ENCODE peak calls at places on chromosomes 5 and 9, in six cellular contexts. One of them, this sample, is unnamed.

GRCh38 chr9:14365667-14366066 is 51.7 kb upstream of the NFIB start:
- DNase-seq in HFF-Myc: no peak
- DNase-seq in endodermal cell: no peak
- DNase-seq in pancreas: no peak
- DNase-seq in lower lobe of right lung: no peak
- DNase-seq in Caco-2: no peak
- DNase-seq in this sample: no peak

GRCh38 chr9:109052416-109052815 is 39.1 kb upstream of the CTNNAL1 start:
- DNase-seq in Caco-2: no peak
- DNase-seq in lower lobe of right lung: no peak
- DNase-seq in endodermal cell: no peak
- DNase-seq in HFF-Myc: no peak
- DNase-seq in pancreas: no peak
- DNase-seq in this sample: no peak

GRCh38 chr5:102895976-102896375 is 140.9 kb downstream of the PAM start:
- DNase-seq in lower lobe of right lung: no peak
- DNase-seq in endodermal cell: no peak
- DNase-seq in pancreas: no peak
- DNase-seq in Caco-2: no peak
- DNase-seq in HFF-Myc: no peak
- DNase-seq in this sample: no peak

GRCh38 chr9:121550569-121551512 is 51.2 kb upstream of the GGTA1 start:
- DNase-seq in lower lobe of right lung: peak
- DNase-seq in Caco-2: peak
- DNase-seq in HFF-Myc: no peak
- DNase-seq in pancreas: peak
- DNase-seq in endodermal cell: peak
- DNase-seq in this sample: peak

GRCh38 chr9:69572611-69573010 is 99.6 kb downstream of the APBA1 start:
- DNase-seq in pancreas: no peak
- DNase-seq in HFF-Myc: no peak
- DNase-seq in Caco-2: no peak
- DNase-seq in endodermal cell: no peak
- DNase-seq in lower lobe of right lung: no peak
- DNase-seq in this sample: no peak

GRCh38 chr9:122526602-122527001 is 491 bp downstream of the OR1N1 start:
- DNase-seq in pancreas: no peak
- DNase-seq in Caco-2: no peak
- DNase-seq in HFF-Myc: no peak
- DNase-seq in endodermal cell: no peak
- DNase-seq in lower lobe of right lung: no peak
- DNase-seq in this sample: no peak

GRCh38 chr5:93294184-93294583 is 286.8 kb downstream of the NR2F1-AS1 start:
- DNase-seq in Caco-2: no peak
- DNase-seq in lower lobe of right lung: no peak
- DNase-seq in endodermal cell: no peak
- DNase-seq in HFF-Myc: no peak
- DNase-seq in pancreas: no peak
- DNase-seq in this sample: no peak

GRCh38 chr5:892390-893136 is at the start of the genes BRD9 and TRIP13:
- DNase-seq in lower lobe of right lung: peak
- DNase-seq in endodermal cell: peak
- DNase-seq in Caco-2: peak
- DNase-seq in pancreas: peak
- DNase-seq in HFF-Myc: no peak
- DNase-seq in this sample: peak

GRCh38 chr5:133612021-133612860 is at the start of gene FSTL4:
- DNase-seq in Caco-2: no peak
- DNase-seq in HFF-Myc: no peak
- DNase-seq in lower lobe of right lung: peak
- DNase-seq in pancreas: peak
- DNase-seq in endodermal cell: peak
- DNase-seq in this sample: no peak

GRCh38 chr9:92669527-92669889 is 423 bp downstream of the IPPK start:
- DNase-seq in HFF-Myc: no peak
- DNase-seq in endodermal cell: peak
- DNase-seq in lower lobe of right lung: peak
- DNase-seq in Caco-2: no peak
- DNase-seq in pancreas: no peak
- DNase-seq in this sample: peak

GRCh38 chr9:119961774-119962408 is 592.7 kb upstream of the BRINP1 start:
- DNase-seq in HFF-Myc: no peak
- DNase-seq in pancreas: peak
- DNase-seq in endodermal cell: peak
- DNase-seq in Caco-2: no peak
- DNase-seq in lower lobe of right lung: peak
- DNase-seq in this sample: no peak

GRCh38 chr9:69181908-69182353 is 7.9 kb downstream of the TJP2 start:
- DNase-seq in pancreas: no peak
- DNase-seq in HFF-Myc: no peak
- DNase-seq in endodermal cell: no peak
- DNase-seq in lower lobe of right lung: no peak
- DNase-seq in Caco-2: no peak
- DNase-seq in this sample: no peak

GRCh38 chr9:98998441-98999151 is 54.9 kb downstream of the COL15A1 start:
- DNase-seq in pancreas: peak
- DNase-seq in HFF-Myc: peak
- DNase-seq in Caco-2: peak
- DNase-seq in lower lobe of right lung: peak
- DNase-seq in endodermal cell: peak
- DNase-seq in this sample: peak

GRCh38 chr9:11335011-11335410 is 722.2 kb upstream of the PTPRD start:
- DNase-seq in pancreas: no peak
- DNase-seq in Caco-2: no peak
- DNase-seq in HFF-Myc: no peak
- DNase-seq in endodermal cell: no peak
- DNase-seq in lower lobe of right lung: no peak
- DNase-seq in this sample: no peak

GRCh38 chr9:76109953-76110352 is 219.5 kb downstream of the PCSK5 start:
- DNase-seq in Caco-2: no peak
- DNase-seq in pancreas: no peak
- DNase-seq in lower lobe of right lung: no peak
- DNase-seq in HFF-Myc: no peak
- DNase-seq in endodermal cell: no peak
- DNase-seq in this sample: no peak

GRCh38 chr9:134592018-134592818 is 49.4 kb upstream of the COL5A1 start:
- DNase-seq in lower lobe of right lung: no peak
- DNase-seq in endodermal cell: peak
- DNase-seq in pancreas: no peak
- DNase-seq in Caco-2: no peak
- DNase-seq in HFF-Myc: peak
- DNase-seq in this sample: no peak

GRCh38 chr9:38126730-38127129 is 57.7 kb upstream of the SHB start:
- DNase-seq in lower lobe of right lung: no peak
- DNase-seq in endodermal cell: no peak
- DNase-seq in HFF-Myc: no peak
- DNase-seq in Caco-2: peak
- DNase-seq in pancreas: no peak
- DNase-seq in this sample: no peak

GRCh38 chr5:146451411-146451810 is 4.3 kb downstream of the TCERG1 start:
- DNase-seq in HFF-Myc: no peak
- DNase-seq in Caco-2: no peak
- DNase-seq in lower lobe of right lung: no peak
- DNase-seq in pancreas: no peak
- DNase-seq in endodermal cell: no peak
- DNase-seq in this sample: no peak
- TF ChIP-seq CTCF in HFF-Myc: no peak
- TF ChIP-seq CTCF in Caco-2: no peak
- TF ChIP-seq CTCF in lower lobe of right lung: no peak
- TF ChIP-seq CTCF in pancreas: no peak
- TF ChIP-seq CTCF in endodermal cell: peak
- TF ChIP-seq CTCF in this sample: no peak

DNA sequence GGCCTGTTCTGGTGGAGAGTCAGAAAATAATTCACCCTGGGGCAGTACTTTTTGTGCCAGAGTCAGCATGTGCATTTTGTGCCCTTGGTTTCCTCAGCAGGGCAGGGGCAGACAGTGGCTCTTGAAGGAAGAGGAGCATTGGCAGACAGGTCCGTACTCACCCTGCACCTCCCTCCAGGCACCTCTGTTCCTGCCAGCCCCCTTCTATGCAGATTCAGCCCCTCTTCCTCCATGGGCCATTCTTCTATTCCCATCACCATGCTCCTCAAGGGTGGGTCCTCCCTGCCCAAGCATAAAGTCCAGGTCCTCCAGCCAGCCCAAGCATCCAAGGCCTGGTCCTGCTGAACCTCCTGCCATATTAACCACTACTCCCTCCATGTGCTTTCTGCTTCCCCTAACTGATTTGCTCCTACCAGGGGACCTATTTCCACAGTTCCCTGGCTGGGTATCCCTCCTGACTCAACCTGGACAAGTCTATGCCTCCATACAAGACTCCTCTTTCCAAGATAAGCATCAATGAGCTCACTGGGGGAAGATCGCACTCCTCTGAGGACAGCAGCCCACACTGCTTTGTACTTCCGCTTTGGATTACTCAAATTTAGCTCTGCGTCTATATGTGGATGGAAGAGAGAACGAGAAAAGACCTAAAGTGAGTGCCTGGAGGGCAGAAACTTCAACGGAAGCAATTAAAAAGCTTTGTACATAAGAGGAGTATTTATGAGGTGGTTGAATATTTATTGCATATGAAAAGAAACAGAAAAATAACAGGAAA is 9.3 kb upstream of the ACSL6 start:
- DNase-seq in pancreas: no peak
- DNase-seq in lower lobe of right lung: no peak
- DNase-seq in Caco-2: no peak
- DNase-seq in HFF-Myc: no peak
- DNase-seq in endodermal cell: no peak
- DNase-seq in this sample: peak
- TF ChIP-seq CTCF in pancreas: no peak
- TF ChIP-seq CTCF in lower lobe of right lung: no peak
- TF ChIP-seq CTCF in Caco-2: no peak
- TF ChIP-seq CTCF in HFF-Myc: no peak
- TF ChIP-seq CTCF in endodermal cell: no peak
- TF ChIP-seq CTCF in this sample: no peak

DNA sequence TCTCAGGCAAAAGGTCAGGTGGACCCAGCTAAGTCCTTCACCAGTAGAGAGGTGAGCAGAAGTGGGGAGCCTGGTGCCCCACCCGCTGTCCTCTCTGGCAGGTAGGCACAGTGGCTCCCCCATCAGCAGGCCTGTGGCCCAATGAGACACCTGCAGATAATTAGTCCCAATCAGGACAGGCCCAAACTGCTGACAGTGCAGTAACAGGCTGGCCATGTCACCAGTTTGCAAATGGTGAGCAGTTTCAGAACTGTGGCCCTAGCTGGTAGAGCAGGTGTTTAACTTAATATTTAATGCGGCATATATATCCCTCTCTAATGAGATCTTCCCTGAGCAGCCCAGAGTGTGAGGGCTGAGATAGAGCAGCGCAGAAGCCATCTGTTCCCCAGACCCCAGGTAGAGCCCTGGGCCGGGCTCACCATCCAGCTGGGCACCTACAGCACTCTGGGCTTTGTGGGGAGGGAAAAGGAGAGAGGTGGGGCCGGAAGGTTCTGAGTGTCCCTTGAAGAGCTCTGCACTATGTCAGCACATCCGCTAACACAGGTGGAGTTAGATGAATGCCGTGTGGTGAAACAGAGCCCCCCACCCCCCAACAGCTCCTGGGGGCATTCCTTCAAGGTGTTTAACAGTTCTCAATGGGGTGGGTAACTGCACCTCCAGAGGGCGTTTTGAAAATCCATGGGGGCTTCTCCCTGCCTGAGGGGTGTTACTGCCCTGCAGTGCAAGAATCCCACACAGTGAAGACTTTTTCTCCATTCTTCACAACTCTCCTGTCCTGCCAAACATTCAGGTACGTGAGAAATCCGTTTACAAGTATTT is 120.5 kb downstream of the PAX5 start:
- DNase-seq in lower lobe of right lung: no peak
- DNase-seq in endodermal cell: peak
- DNase-seq in Caco-2: no peak
- DNase-seq in pancreas: no peak
- DNase-seq in HFF-Myc: no peak
- DNase-seq in this sample: no peak
- TF ChIP-seq CTCF in lower lobe of right lung: no peak
- TF ChIP-seq CTCF in endodermal cell: peak
- TF ChIP-seq CTCF in Caco-2: peak
- TF ChIP-seq CTCF in pancreas: no peak
- TF ChIP-seq CTCF in HFF-Myc: peak
- TF ChIP-seq CTCF in this sample: no peak

GRCh38 chr5:36708996-36709395 is 102.6 kb downstream of the SLC1A3 start:
- DNase-seq in lower lobe of right lung: no peak
- DNase-seq in endodermal cell: no peak
- DNase-seq in pancreas: no peak
- DNase-seq in Caco-2: no peak
- DNase-seq in HFF-Myc: no peak
- DNase-seq in this sample: no peak
- TF ChIP-seq CTCF in lower lobe of right lung: no peak
- TF ChIP-seq CTCF in endodermal cell: peak
- TF ChIP-seq CTCF in pancreas: no peak
- TF ChIP-seq CTCF in Caco-2: no peak
- TF ChIP-seq CTCF in HFF-Myc: no peak
- TF ChIP-seq CTCF in this sample: no peak

GRCh38 chr9:95910023-95910706 is 34.7 kb downstream of the ERCC6L2 start:
- DNase-seq in pancreas: no peak
- DNase-seq in Caco-2: no peak
- DNase-seq in HFF-Myc: no peak
- DNase-seq in lower lobe of right lung: no peak
- DNase-seq in endodermal cell: no peak
- DNase-seq in this sample: no peak

GRCh38 chr9:95912773-95913172 is 37.3 kb downstream of the ERCC6L2 start:
- DNase-seq in HFF-Myc: no peak
- DNase-seq in Caco-2: no peak
- DNase-seq in lower lobe of right lung: no peak
- DNase-seq in endodermal cell: no peak
- DNase-seq in pancreas: no peak
- DNase-seq in this sample: no peak

GRCh38 chr9:95910770-95911340 is 35.4 kb downstream of the ERCC6L2 start:
- DNase-seq in Caco-2: no peak
- DNase-seq in HFF-Myc: no peak
- DNase-seq in pancreas: no peak
- DNase-seq in lower lobe of right lung: no peak
- DNase-seq in endodermal cell: no peak
- DNase-seq in this sample: no peak

GRCh38 chr9:95903398-95903797 is 27.9 kb downstream of the ERCC6L2 start:
- DNase-seq in pancreas: no peak
- DNase-seq in HFF-Myc: no peak
- DNase-seq in Caco-2: no peak
- DNase-seq in endodermal cell: no peak
- DNase-seq in lower lobe of right lung: no peak
- DNase-seq in this sample: no peak

GRCh38 chr9:95907794-95908193 is 32.3 kb downstream of the ERCC6L2 start:
- DNase-seq in lower lobe of right lung: no peak
- DNase-seq in endodermal cell: peak
- DNase-seq in Caco-2: no peak
- DNase-seq in pancreas: no peak
- DNase-seq in HFF-Myc: no peak
- DNase-seq in this sample: no peak
- TF ChIP-seq CTCF in lower lobe of right lung: no peak
- TF ChIP-seq CTCF in endodermal cell: peak
- TF ChIP-seq CTCF in Caco-2: no peak
- TF ChIP-seq CTCF in pancreas: no peak
- TF ChIP-seq CTCF in HFF-Myc: peak
- TF ChIP-seq CTCF in this sample: no peak

DNA sequence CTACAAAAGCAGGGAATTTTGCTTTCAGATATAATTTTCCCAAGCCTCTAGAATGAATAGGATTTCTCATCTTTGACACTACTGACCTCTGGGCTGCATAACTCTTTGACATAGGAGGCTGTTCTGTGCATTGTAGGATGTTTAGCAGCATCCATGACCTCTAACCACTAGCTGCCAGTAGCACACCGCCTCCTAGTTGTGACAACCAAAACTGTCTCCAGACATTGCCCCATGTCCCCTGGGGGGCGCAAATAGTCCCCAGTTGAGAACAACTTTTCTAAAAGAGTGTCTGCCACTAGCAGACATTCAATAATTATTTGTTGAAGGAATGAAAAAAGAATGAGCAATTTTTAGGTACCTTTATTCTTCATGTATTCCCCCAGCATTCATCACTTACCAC is 51.8 kb downstream of the POU4F3 start:
- DNase-seq in lower lobe of right lung: no peak
- DNase-seq in Caco-2: no peak
- DNase-seq in pancreas: no peak
- DNase-seq in endodermal cell: peak
- DNase-seq in HFF-Myc: no peak
- DNase-seq in this sample: no peak
- TF ChIP-seq CTCF in lower lobe of right lung: no peak
- TF ChIP-seq CTCF in Caco-2: peak
- TF ChIP-seq CTCF in pancreas: no peak
- TF ChIP-seq CTCF in endodermal cell: peak
- TF ChIP-seq CTCF in HFF-Myc: peak
- TF ChIP-seq CTCF in this sample: no peak

This sample was measured in natural killer cell.